ENCODE peak calls at places on chromosomes 11 and 22, in ten cellular contexts. D is iPS-NIHi11, Z is GM04504, F is amniotic stem cell, J is T-helper 22 cell, R is EH, A is trophoblast cell, M is EL, X is NCI-H1092 treated with DMSO at 0.1 percent for 48 hours, P is HS-5. N is an unnamed sample.

GRCh38 chr11:76236092-76237026 is 30.1 kb upstream of the WNT11 start:
- DNase-seq in X (peak), A (peak), M (peak), P (peak), R (peak), D (peak), Z (peak), J (no peak), F (no peak), N (peak)

GRCh38 chr11:2305140-2305861 is 3.5 kb downstream of the TSPAN32 start:
- DNase-seq in Z (peak), A (peak), P (no peak), R (peak), F (peak), M (peak), D (peak), J (peak), X (peak), N (peak)

GRCh38 chr11:2114430-2115241 is 24.6 kb downstream of the IGF2 start:
- DNase-seq in D (no peak), X (no peak), A (no peak), J (no peak), R (no peak), M (no peak), F (no peak), P (no peak), Z (no peak), N (no peak)

GRCh38 chr22:42560781-42561180 is 7.0 kb downstream of the SERHL2 start:
- DNase-seq in X (peak), R (peak), A (peak), J (no peak), P (no peak), Z (no peak), F (no peak), D (peak), M (peak), N (no peak)

GRCh38 chr22:43867839-43868652 is 5.7 kb upstream of the SULT4A1 start:
- DNase-seq in P (no peak), X (no peak), R (peak), M (peak), A (peak), F (peak), D (peak), J (no peak), Z (peak), N (peak)

GRCh38 chr11:67273260-67273990 is 7.2 kb downstream of the GRK2 start:
- DNase-seq in M (no peak), J (no peak), F (no peak), P (no peak), R (peak), A (no peak), X (no peak), Z (no peak), D (no peak), N (no peak)

GRCh38 chr11:12901272-12901671 is 107.8 kb upstream of the RASSF10 start:
- DNase-seq in M (peak), D (no peak), P (no peak), Z (no peak), R (peak), F (no peak), J (no peak), X (no peak), A (no peak), N (peak)

GRCh38 chr11:62794201-62794775 is 2.5 kb upstream of the TMEM223 start:
- DNase-seq in F (no peak), X (no peak), M (peak), A (peak), P (no peak), D (no peak), Z (no peak), R (peak), J (no peak), N (no peak)

GRCh38 chr22:48717076-48717810 is 1110.4 kb downstream of the BRD1 start:
- DNase-seq in P (no peak), M (no peak), A (peak), J (no peak), F (no peak), Z (no peak), X (no peak), D (no peak), R (no peak), N (no peak)

GRCh38 chr11:75574698-75575265 is 12.7 kb downstream of the SERPINH1 start:
- DNase-seq in P (no peak), R (peak), X (no peak), D (no peak), A (no peak), M (peak), Z (no peak), F (no peak), J (no peak), N (no peak)

GRCh38 chr11:1131033-1131911 is 26.5 kb upstream of the MUC5AC start:
- DNase-seq in M (no peak), J (no peak), X (peak), A (no peak), P (no peak), F (no peak), R (no peak), Z (no peak), D (no peak), N (no peak)

GRCh38 chr11:75319035-75319877 is 32.2 kb downstream of the ARRB1 start:
- DNase-seq in J (no peak), D (no peak), X (no peak), A (peak), P (no peak), F (no peak), R (peak), Z (no peak), M (peak), N (no peak)

GRCh38 chr11:45097721-45098493 is 48.5 kb upstream of the PRDM11 start:
- DNase-seq in X (no peak), R (peak), Z (no peak), J (no peak), A (peak), P (no peak), M (peak), F (no peak), D (peak), N (peak)

GRCh38 chr11:126134461-126135155 is 71.9 kb upstream of the CDON start:
- DNase-seq in P (no peak), A (no peak), Z (no peak), D (no peak), M (no peak), R (no peak), F (no peak), J (no peak), X (no peak), N (no peak)

GRCh38 chr11:120562806-120563425 is 51.4 kb downstream of the GRIK4 start:
- DNase-seq in M (no peak), Z (no peak), D (peak), R (no peak), X (peak), P (no peak), F (no peak), J (no peak), A (no peak), N (no peak)

GRCh38 chr11:78957481-78958245 is 383.0 kb upstream of the NARS2 start:
- DNase-seq in J (no peak), F (no peak), D (no peak), R (peak), X (no peak), Z (no peak), M (peak), A (no peak), P (peak), N (no peak)

N was measured in MV-4-11.